ENCODE peak calls at places on chromosomes 11 and 22, in five cellular contexts. N, J, E, A and D are unnamed samples. For H3K9me3, the result is how much of the 10 kb centered on the place peaks cover.

GRCh38 chr22:44127353-44127752 is 53.4 kb upstream of the PARVG start:
- DNase-seq in N (no peak), J (no peak), E (no peak), A (no peak), D (no peak)

GRCh38 chr22:17264321-17265052 is 45.3 kb upstream of the ADA2 start:
- DNase-seq in N (no peak), J (no peak), E (no peak), A (no peak), D (no peak)

GRCh38 chr11:75369846-75370245 is 18.4 kb upstream of the ARRB1 start:
- DNase-seq in N (no peak), J (no peak), E (no peak), A (peak), D (no peak)

GRCh38 chr11:94151903-94152677 is 23.4 kb downstream of the PANX1 start:
- DNase-seq in N (no peak), J (no peak), E (peak), A (peak), D (no peak)

GRCh38 chr11:131668867-131669780 is 298.7 kb downstream of the NTM start:
- DNase-seq in N (peak), J (no peak), E (peak), A (peak), D (no peak)

GRCh38 chr11:61871158-61871597 is 20.2 kb downstream of the FADS3 start:
- DNase-seq in N (peak), J (peak), E (peak), A (peak), D (peak)

GRCh38 chr11:18618341-18619025 is 15.7 kb downstream of the SPTY2D1 start:
- DNase-seq in N (no peak), J (no peak), E (no peak), A (no peak), D (no peak)

GRCh38 chr11:85758026-85758425 is 52.9 kb downstream of the SYTL2 start:
- DNase-seq in N (no peak), J (peak), E (no peak), A (no peak), D (no peak)

GRCh38 chr11:38300570-38300969 is 1702.5 kb upstream of the RAG2 start:
- DNase-seq in N (no peak), J (no peak), E (no peak), A (no peak), D (no peak)

GRCh38 chr11:554428-554823 is 6.1 kb downstream of the LMNTD2 start:
- DNase-seq in N (no peak), J (no peak), E (no peak), A (no peak), D (no peak)

GRCh38 chr11:120061761-120062560 is 76.0 kb downstream of the TRIM29 start:
- DNase-seq in N (no peak), J (peak), E (no peak), A (no peak), D (no peak)

GRCh38 chr11:133518702-133519264 is 13.5 kb downstream of the OPCML start:
- DNase-seq in N (no peak), J (no peak), E (no peak), A (no peak), D (no peak)

GRCh38 chr11:68667511-68668253 is 16.7 kb upstream of the GAL start:
- DNase-seq in N (no peak), J (no peak), E (no peak), A (no peak), D (no peak)

GRCh38 chr11:1276866-1277615 is 32.4 kb downstream of the TOLLIP start:
- DNase-seq in N (no peak), J (no peak), E (no peak), A (no peak), D (no peak)

GRCh38 chr11:39570526-39570925 is 1888.9 kb downstream of the LRRC4C start:
- DNase-seq in N (no peak), J (no peak), E (no peak), A (no peak), D (no peak)

GRCh38 chr11:24598636-24599035 is 101.8 kb downstream of the LUZP2 start:
- DNase-seq in N (no peak), J (no peak), E (no peak), A (no peak), D (no peak)

GRCh38 chr11:3107608-3108182 is 50.5 kb upstream of the CARS1 start:
- DNase-seq in N (no peak), J (no peak), E (no peak), A (peak), D (no peak)

GRCh38 chr11:93089474-93090102 is 108.2 kb downstream of the SLC36A4 start:
- DNase-seq in N (peak), J (no peak), E (peak), A (no peak), D (no peak)

GRCh38 chr22:44133901-44134511 is 46.7 kb upstream of the PARVG start:
- DNase-seq in N (no peak), J (no peak), E (no peak), A (no peak), D (no peak)

GRCh38 chr22:33054276-33054675 is 3.9 kb downstream of the SYN3 start:
- DNase-seq in N (no peak), J (no peak), E (no peak), A (no peak), D (no peak)

GRCh38 chr11:45146072-45147016 is at the start of gene PRDM11:
- DNase-seq in N (peak), J (peak), E (peak), A (peak), D (no peak)

GRCh38 chr11:68855205-68855978 is 13.7 kb upstream of the CPT1A start:
- DNase-seq in N (peak), J (peak), E (no peak), A (no peak), D (no peak)

GRCh38 chr11:119506436-119506835 is 83.5 kb upstream of the THY1 start:
- DNase-seq in N (no peak), J (no peak), E (no peak), A (no peak), D (no peak)

GRCh38 chr11:27124514-27125264 is 84.1 kb downstream of the BBOX1 start:
- DNase-seq in N (no peak), J (no peak), E (no peak), A (no peak), D (no peak)

GRCh38 chr11:46295312-46295995 is 18.0 kb downstream of the CREB3L1 start:
- DNase-seq in N (peak), J (peak), E (no peak), A (peak), D (peak)

GRCh38 chr11:106917973-106918372 is 100.3 kb downstream of the GUCY1A2 start:
- DNase-seq in N (peak), J (no peak), E (no peak), A (no peak), D (no peak)

GRCh38 chr11:126391970-126392637 is 36.6 kb downstream of the ST3GAL4 start:
- DNase-seq in N (no peak), J (no peak), E (no peak), A (no peak), D (no peak)

GRCh38 chr11:116499396-116500001 is 273.3 kb downstream of the BUD13 start:
- DNase-seq in N (peak), J (peak), E (peak), A (peak), D (no peak)

GRCh38 chr11:117816151-117816741 is 8.3 kb downstream of the FXYD2 start:
- DNase-seq in N (no peak), J (no peak), E (no peak), A (no peak), D (no peak)

GRCh38 chr22:31098633-31099110 is 8.7 kb downstream of the SELENOM start:
- DNase-seq in N (no peak), J (no peak), E (no peak), A (peak), D (peak)

GRCh38 chr11:76795936-76796441 is 12.8 kb downstream of the TSKU start:
- DNase-seq in N (no peak), J (no peak), E (no peak), A (no peak), D (no peak)

GRCh38 chr11:106187860-106188456 is 110.5 kb downstream of the AASDHPPT start:
- DNase-seq in N (no peak), J (no peak), E (no peak), A (no peak), D (no peak)

GRCh38 chr22:47066616-47066905 is 304.1 kb downstream of the TBC1D22A start:
- DNase-seq in N (no peak), J (no peak), E (no peak), A (no peak), D (no peak)

GRCh38 chr22:42330953-42331525 is 60.6 kb upstream of the TCF20 start:
- DNase-seq in N (no peak), J (no peak), E (no peak), A (no peak), D (peak)

GRCh38 chr11:11137339-11137738 is 215.7 kb downstream of the CSNK2A3 start:
- DNase-seq in N (peak), J (no peak), E (no peak), A (no peak), D (no peak)

GRCh38 chr22:33126881-33127280 is 68.7 kb upstream of the SYN3 start:
- DNase-seq in N (peak), J (no peak), E (no peak), A (no peak), D (no peak)

GRCh38 chr22:10727393-10727792 is 4800.6 kb upstream of the OR11H1 start:
- DNase-seq in N (no peak), J (no peak), E (no peak), A (no peak), D (no peak)
- H3K9me3 ChIP-seq in N (under half), J (under half), E (under half), A (half or more), D (under half)

GRCh38 chr11:64759131-64759721 is 548 bp downstream of the PYGM start:
- DNase-seq in N (no peak), J (no peak), E (no peak), A (no peak), D (peak)
- H3K27ac ChIP-seq in N (no peak), J (peak), E (no peak), A (peak), D (peak)

DNA sequence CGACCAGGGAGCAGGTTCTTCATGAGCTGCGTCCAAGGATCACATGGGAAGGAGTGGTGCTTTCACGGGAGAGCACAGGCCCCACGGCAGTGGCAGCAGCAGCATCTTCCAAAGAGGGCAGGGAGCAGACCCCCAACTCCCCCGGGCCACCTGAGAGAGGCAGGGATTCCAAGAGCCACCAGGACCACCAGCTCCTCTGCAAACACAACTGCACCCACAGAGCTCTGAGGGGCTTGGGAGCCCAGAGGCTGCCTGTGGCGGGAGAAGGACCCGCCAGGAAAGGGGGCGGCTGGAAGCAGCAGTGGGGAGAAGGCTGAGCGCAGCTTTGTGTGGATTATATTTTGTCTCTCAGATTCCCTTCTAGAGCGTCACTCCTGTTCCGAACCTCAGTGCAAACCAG is 469.6 kb downstream of the BRD1 start:
- DNase-seq in N (no peak), J (no peak), E (no peak), A (peak), D (peak)
- H3K9me3 ChIP-seq in N (under half), J (under half), E (under half), A (under half), D (under half)

GRCh38 chr22:35399678-35400334 is at the start of gene MCM5:
- DNase-seq in N (peak), J (peak), E (peak), A (peak), D (peak)
- H3K27ac ChIP-seq in N (peak), J (peak), E (peak), A (peak), D (peak)

GRCh38 chr11:111305871-111306270 is 7.5 kb downstream of the POU2AF3 start:
- DNase-seq in N (no peak), J (no peak), E (no peak), A (no peak), D (no peak)

GRCh38 chr11:111305403-111305802 is 7.1 kb downstream of the POU2AF3 start:
- DNase-seq in N (no peak), J (no peak), E (no peak), A (no peak), D (no peak)

GRCh38 chr11:111308140-111308539 is 9.8 kb downstream of the POU2AF3 start:
- DNase-seq in N (no peak), J (no peak), E (peak), A (peak), D (peak)

GRCh38 chr11:111307472-111308108 is 9.2 kb downstream of the POU2AF3 start:
- DNase-seq in N (no peak), J (no peak), E (no peak), A (no peak), D (no peak)

GRCh38 chr11:111306321-111306720 is 8.0 kb downstream of the POU2AF3 start:
- DNase-seq in N (no peak), J (no peak), E (no peak), A (no peak), D (no peak)
- H3K9me3 ChIP-seq in N (under half), J (under half), E (under half), A (under half), D (under half)

GRCh38 chr11:12160231-12160630 is 49.8 kb downstream of the MICAL2 start:
- DNase-seq in N (no peak), J (no peak), E (no peak), A (no peak), D (no peak)

GRCh38 chr11:12161603-12162350 is 51.4 kb downstream of the MICAL2 start:
- DNase-seq in N (no peak), J (no peak), E (no peak), A (no peak), D (no peak)

GRCh38 chr11:12160680-12161079 is 50.3 kb downstream of the MICAL2 start:
- DNase-seq in N (no peak), J (no peak), E (no peak), A (no peak), D (no peak)

GRCh38 chr11:12162652-12163051 is 52.3 kb downstream of the MICAL2 start:
- DNase-seq in N (no peak), J (no peak), E (no peak), A (no peak), D (no peak)

DNA sequence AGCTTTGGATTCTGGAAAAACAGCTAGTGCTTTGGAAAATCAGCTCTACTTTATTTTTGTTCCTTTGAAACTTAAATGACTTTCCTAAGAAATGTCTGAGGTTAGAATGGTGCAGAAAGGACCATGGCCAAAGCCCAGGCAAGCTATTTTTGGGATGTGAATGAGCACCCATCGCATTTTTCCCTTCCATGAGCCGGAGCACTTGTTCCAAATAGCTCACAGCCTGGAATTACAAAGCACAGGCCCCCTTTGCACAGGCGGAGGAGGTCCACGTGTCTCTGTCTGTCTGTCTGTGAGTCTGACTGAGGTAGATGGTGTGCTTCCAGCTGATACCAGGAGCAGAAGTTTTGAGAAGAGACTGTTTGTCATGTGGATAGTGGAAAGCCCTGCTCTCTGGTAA is 50.7 kb downstream of the MICAL2 start:
- DNase-seq in N (no peak), J (no peak), E (no peak), A (no peak), D (no peak)
- H3K27ac ChIP-seq in N (no peak), J (peak), E (peak), A (peak), D (no peak)

DNA sequence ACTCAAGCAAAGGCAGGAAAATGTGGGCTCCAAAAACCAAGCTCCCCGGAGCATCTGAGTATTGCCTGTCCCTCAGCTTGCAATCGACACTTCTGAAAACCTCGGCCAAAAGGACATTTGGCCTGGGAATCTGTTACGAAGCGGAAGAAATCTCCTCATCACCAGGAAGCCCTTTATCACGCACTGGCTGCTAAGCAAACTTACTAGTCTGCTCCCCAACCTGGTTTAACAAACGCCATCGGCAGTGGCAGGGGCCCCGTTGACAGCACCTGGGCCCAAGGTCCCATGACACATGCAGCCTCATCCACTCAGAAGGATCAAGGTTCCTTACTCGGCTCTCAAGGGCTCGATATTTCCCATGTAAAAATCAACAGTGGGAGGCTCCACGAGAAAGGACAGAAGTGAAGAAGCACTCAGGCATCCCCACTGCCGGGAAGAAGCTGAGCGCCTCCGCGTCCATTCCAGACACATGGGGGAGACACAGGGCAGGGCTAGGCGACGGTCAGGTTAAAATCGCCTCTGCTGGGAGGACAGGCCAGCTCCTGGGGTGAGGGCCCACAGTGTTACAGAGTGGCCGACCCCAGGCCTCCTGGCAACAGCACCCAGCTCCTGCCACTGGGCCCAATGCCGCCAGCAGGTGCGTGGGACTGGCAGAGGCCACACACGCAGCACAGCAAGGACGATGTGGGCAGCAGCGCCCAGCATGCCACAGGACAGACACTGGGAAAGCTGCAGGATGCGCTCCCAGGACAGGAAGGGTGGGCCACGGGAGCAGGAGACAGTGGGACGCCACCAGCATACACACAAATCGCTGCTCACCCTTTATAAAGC is 27.1 kb downstream of the BRD1 start:
- DNase-seq in N (no peak), J (no peak), E (no peak), A (no peak), D (no peak)
- H3K9me3 ChIP-seq in N (under half), J (under half), E (under half), A (under half), D (under half)

GRCh38 chr11:66881436-66881835 is 24.6 kb downstream of the LRFN4 start:
- DNase-seq in N (no peak), J (no peak), E (no peak), A (no peak), D (no peak)
- H3K27ac ChIP-seq in N (no peak), J (peak), E (peak), A (peak), D (no peak)

GRCh38 chr11:91959411-91959810 is 265.2 kb upstream of the FAT3 start:
- DNase-seq in N (no peak), J (no peak), E (no peak), A (no peak), D (no peak)

GRCh38 chr11:91955206-91955605 is 269.4 kb upstream of the FAT3 start:
- DNase-seq in N (no peak), J (no peak), E (no peak), A (no peak), D (no peak)

GRCh38 chr11:91966368-91966767 is 258.2 kb upstream of the FAT3 start:
- DNase-seq in N (no peak), J (no peak), E (no peak), A (no peak), D (no peak)

GRCh38 chr11:91956711-91957110 is 267.9 kb upstream of the FAT3 start:
- DNase-seq in N (no peak), J (no peak), E (no peak), A (no peak), D (no peak)

DNA sequence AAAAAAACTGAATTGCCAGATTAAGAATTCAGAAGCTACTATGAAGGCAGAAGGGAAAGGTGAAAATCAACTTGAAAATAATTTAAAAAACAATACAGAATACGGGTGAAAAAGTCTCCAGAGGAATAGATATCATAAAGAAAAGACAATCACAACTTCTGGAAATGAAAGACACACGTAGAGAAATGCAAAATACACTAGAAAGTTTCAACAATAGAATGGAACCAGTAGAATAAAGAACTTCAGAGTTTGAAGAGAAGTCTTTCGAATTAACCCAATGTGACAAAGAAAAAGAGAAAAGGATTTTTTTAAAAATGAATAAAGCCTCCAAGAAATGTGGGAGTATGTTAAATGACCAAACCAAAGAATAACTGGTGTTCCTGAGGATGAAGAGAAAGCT is 263.8 kb upstream of the FAT3 start:
- DNase-seq in N (no peak), J (no peak), E (no peak), A (no peak), D (no peak)
- H3K9me3 ChIP-seq in N (under half), J (under half), E (under half), A (under half), D (under half)